ENCODE peak calls at places on chromosomes 6 and 20, in four cellular contexts. P, Q, R and X are unnamed samples.

GRCh38 chr6:23728707-23729106 is 397.3 kb upstream of the NRSN1 start:
- DNase-seq in P (no peak), Q (no peak), R (no peak), X (no peak)

GRCh38 chr6:34391023-34391485 is 1.4 kb downstream of the NUDT3 start:
- DNase-seq in P (peak), Q (no peak), R (peak), X (no peak)

GRCh38 chr6:144580771-144581170 is 295.6 kb downstream of the UTRN start:
- DNase-seq in P (no peak), Q (no peak), R (no peak), X (no peak)

GRCh38 chr6:152673233-152673632 is 24.5 kb upstream of the MYCT1 start:
- DNase-seq in P (no peak), Q (no peak), R (no peak), X (no peak)

GRCh38 chr20:33947709-33948295 is 45.9 kb upstream of the RALY start:
- DNase-seq in P (no peak), Q (no peak), R (peak), X (peak)

GRCh38 chr20:11891827-11892521 is 25.7 kb upstream of the BTBD3 start:
- DNase-seq in P (peak), Q (peak), R (peak), X (peak)

GRCh38 chr6:53974941-53975340 is 136.3 kb upstream of the MLIP start:
- DNase-seq in P (no peak), Q (no peak), R (no peak), X (no peak)

GRCh38 chr6:56913276-56914138 is 41.4 kb upstream of the BEND6 start:
- DNase-seq in P (no peak), Q (no peak), R (no peak), X (no peak)

GRCh38 chr6:128471907-128472306 is 48.5 kb downstream of the PTPRK start:
- DNase-seq in P (no peak), Q (no peak), R (no peak), X (peak)

GRCh38 chr6:81553246-81553645 is 199.2 kb downstream of the TENT5A start:
- DNase-seq in P (no peak), Q (no peak), R (no peak), X (no peak)

GRCh38 chr6:125114248-125114858 is 39.2 kb upstream of the TPD52L1 start:
- DNase-seq in P (peak), Q (peak), R (peak), X (peak)

GRCh38 chr6:29941476-29941875 is 856 bp upstream of the HLA-A start:
- DNase-seq in P (no peak), Q (no peak), R (no peak), X (no peak)

GRCh38 chr6:80233262-80233661 is 126.8 kb downstream of the BCKDHB start:
- DNase-seq in P (no peak), Q (no peak), R (no peak), X (no peak)

GRCh38 chr20:40578961-40579360 is 110.1 kb downstream of the MAFB start:
- DNase-seq in P (no peak), Q (no peak), R (no peak), X (no peak)

GRCh38 chr6:53287336-53288225 is 61.2 kb downstream of the ELOVL5 start:
- DNase-seq in P (peak), Q (peak), R (no peak), X (no peak)

GRCh38 chr20:19880256-19881079 is 122.4 kb downstream of the RIN2 start:
- DNase-seq in P (no peak), Q (no peak), R (no peak), X (no peak)

GRCh38 chr6:33481192-33481591 is 26.8 kb downstream of the ZBTB9 start:
- DNase-seq in P (no peak), Q (no peak), R (no peak), X (no peak)

GRCh38 chr6:137181876-137182653 is 8.6 kb upstream of the IL22RA2 start:
- DNase-seq in P (no peak), Q (no peak), R (no peak), X (no peak)

GRCh38 chr20:7029005-7029404 is 261.5 kb downstream of the BMP2 start:
- DNase-seq in P (no peak), Q (no peak), R (no peak), X (no peak)

GRCh38 chr6:149480502-149481280 is 4.1 kb downstream of the ZC3H12D start:
- DNase-seq in P (no peak), Q (no peak), R (no peak), X (no peak)

GRCh38 chr6:4059115-4059777 is 19.7 kb downstream of the FAM217A start:
- DNase-seq in P (no peak), Q (no peak), R (peak), X (no peak)

GRCh38 chr6:24779416-24779815 is 4.7 kb downstream of the GMNN start:
- DNase-seq in P (no peak), Q (no peak), R (peak), X (no peak)

GRCh38 chr6:99241905-99242534 is 107.5 kb downstream of the FAXC start:
- DNase-seq in P (no peak), Q (no peak), R (peak), X (peak)